ENCODE peak calls at places on chromosomes 2 and 18, in five cellular contexts. One of them, this sample, is unnamed.

GRCh38 chr2:62046141-62046540 is 140.7 kb downstream of the COMMD1 start:
- DNase-seq in HepG2: no peak
- DNase-seq in K562: no peak
- DNase-seq in SK-N-SH: no peak
- DNase-seq in GM12878: no peak
- DNase-seq in this sample: no peak

GRCh38 chr2:167133614-167134013 is 245.3 kb downstream of the XIRP2 start:
- DNase-seq in K562: no peak
- DNase-seq in SK-N-SH: no peak
- DNase-seq in GM12878: no peak
- DNase-seq in HepG2: no peak
- DNase-seq in this sample: no peak

GRCh38 chr2:128783896-128784295 is 465.2 kb upstream of the HS6ST1 start:
- DNase-seq in HepG2: no peak
- DNase-seq in K562: no peak
- DNase-seq in GM12878: no peak
- DNase-seq in SK-N-SH: no peak
- DNase-seq in this sample: no peak

GRCh38 chr2:8659092-8659734 is 22.6 kb upstream of the ID2 start:
- DNase-seq in HepG2: peak; percentile 69
- DNase-seq in SK-N-SH: peak; percentile 52
- DNase-seq in GM12878: no peak
- DNase-seq in K562: no peak
- DNase-seq in this sample: no peak

GRCh38 chr2:44479127-44479887 is 117.6 kb downstream of the CAMKMT start:
- DNase-seq in K562: peak; percentile 64
- DNase-seq in HepG2: peak; percentile 89
- DNase-seq in GM12878: peak; percentile 61
- DNase-seq in SK-N-SH: peak; percentile 81
- DNase-seq in this sample: peak; percentile 91

GRCh38 chr2:111117666-111118454 is 2.9 kb upstream of the BCL2L11 start:
- DNase-seq in GM12878: no peak
- DNase-seq in K562: no peak
- DNase-seq in SK-N-SH: no peak
- DNase-seq in HepG2: no peak
- DNase-seq in this sample: peak; percentile 35

GRCh38 chr2:105725388-105725787 is 19.3 kb upstream of the NCK2 start:
- DNase-seq in K562: no peak
- DNase-seq in SK-N-SH: no peak
- DNase-seq in HepG2: no peak
- DNase-seq in GM12878: no peak
- DNase-seq in this sample: no peak

GRCh38 chr2:2639251-2640139 is 308.4 kb upstream of the MYT1L start:
- DNase-seq in GM12878: no peak
- DNase-seq in HepG2: no peak
- DNase-seq in K562: no peak
- DNase-seq in SK-N-SH: peak; percentile 19
- DNase-seq in this sample: no peak

GRCh38 chr2:172434821-172435607 is 7.6 kb downstream of the ITGA6 start:
- DNase-seq in SK-N-SH: no peak
- DNase-seq in HepG2: no peak
- DNase-seq in K562: no peak
- DNase-seq in GM12878: no peak
- DNase-seq in this sample: no peak

GRCh38 chr2:151878655-151879563 is 50.7 kb upstream of the ARL5A start:
- DNase-seq in SK-N-SH: no peak
- DNase-seq in GM12878: no peak
- DNase-seq in HepG2: peak; percentile 83
- DNase-seq in K562: no peak
- DNase-seq in this sample: no peak

GRCh38 chr2:231056453-231057416 is at the start of gene PSMD1:
- DNase-seq in K562: peak; percentile 85
- DNase-seq in HepG2: peak; percentile 91
- DNase-seq in SK-N-SH: peak; percentile 97
- DNase-seq in GM12878: peak; percentile 80
- DNase-seq in this sample: peak; percentile 95

GRCh38 chr18:48022531-48023330 is 92.3 kb upstream of the SMAD2 start:
- DNase-seq in SK-N-SH: peak; percentile 58
- DNase-seq in GM12878: peak; percentile 12
- DNase-seq in HepG2: peak; percentile 59
- DNase-seq in K562: peak; percentile 53
- DNase-seq in this sample: peak; percentile 68

GRCh38 chr2:8976419-8976818 is 27.1 kb downstream of the MBOAT2 start:
- DNase-seq in GM12878: no peak
- DNase-seq in HepG2: no peak
- DNase-seq in SK-N-SH: peak; percentile 61
- DNase-seq in K562: no peak
- DNase-seq in this sample: no peak

GRCh38 chr18:9707381-9708056 is 582 bp upstream of the RAB31 start:
- DNase-seq in K562: no peak
- DNase-seq in HepG2: no peak
- DNase-seq in GM12878: no peak
- DNase-seq in SK-N-SH: no peak
- DNase-seq in this sample: no peak

GRCh38 chr18:76432274-76432755 is 62.7 kb downstream of the ZNF516 start:
- DNase-seq in SK-N-SH: no peak
- DNase-seq in GM12878: no peak
- DNase-seq in K562: no peak
- DNase-seq in HepG2: no peak
- DNase-seq in this sample: no peak

GRCh38 chr2:46942891-46943626 is 27.5 kb upstream of the MCFD2 start:
- DNase-seq in HepG2: no peak
- DNase-seq in K562: no peak
- DNase-seq in SK-N-SH: no peak
- DNase-seq in GM12878: no peak
- DNase-seq in this sample: no peak

GRCh38 chr2:166539340-166540162 is 45.5 kb upstream of the SCN7A start:
- DNase-seq in K562: peak; percentile 51
- DNase-seq in GM12878: peak; percentile 12
- DNase-seq in HepG2: peak; percentile 64
- DNase-seq in SK-N-SH: peak; percentile 39
- DNase-seq in this sample: peak; percentile 62

GRCh38 chr18:50284226-50284885 is 3.0 kb upstream of the MBD1 start:
- DNase-seq in GM12878: no peak
- DNase-seq in SK-N-SH: no peak
- DNase-seq in HepG2: no peak
- DNase-seq in K562: no peak
- DNase-seq in this sample: no peak

GRCh38 chr18:79123948-79124347 is 54.8 kb downstream of the ATP9B start:
- DNase-seq in GM12878: no peak
- DNase-seq in K562: no peak
- DNase-seq in HepG2: no peak
- DNase-seq in SK-N-SH: no peak
- DNase-seq in this sample: no peak

GRCh38 chr2:216064014-216064630 is 17.5 kb downstream of the PECR start:
- DNase-seq in K562: no peak
- DNase-seq in GM12878: no peak
- DNase-seq in HepG2: no peak
- DNase-seq in SK-N-SH: no peak
- DNase-seq in this sample: no peak

GRCh38 chr2:97724073-97724410 is 10.7 kb downstream of the ZAP70 start:
- DNase-seq in GM12878: no peak
- DNase-seq in K562: no peak
- DNase-seq in HepG2: no peak
- DNase-seq in SK-N-SH: no peak
- DNase-seq in this sample: no peak

GRCh38 chr18:12307251-12307736 is 747 bp upstream of the TUBB6 start:
- DNase-seq in K562: no peak
- DNase-seq in SK-N-SH: peak; percentile 50
- DNase-seq in GM12878: no peak
- DNase-seq in HepG2: no peak
- DNase-seq in this sample: no peak

GRCh38 chr2:105404736-105405135 is 5.9 kb upstream of the FHL2 start:
- DNase-seq in HepG2: no peak
- DNase-seq in K562: no peak
- DNase-seq in SK-N-SH: no peak
- DNase-seq in GM12878: no peak
- DNase-seq in this sample: no peak

GRCh38 chr2:162025121-162025911 is 48.7 kb downstream of the DPP4 start:
- DNase-seq in K562: no peak
- DNase-seq in SK-N-SH: no peak
- DNase-seq in GM12878: no peak
- DNase-seq in HepG2: no peak
- DNase-seq in this sample: no peak

GRCh38 chr2:197454923-197455322 is 1.6 kb downstream of the COQ10B start:
- DNase-seq in SK-N-SH: no peak
- DNase-seq in GM12878: no peak
- DNase-seq in HepG2: no peak
- DNase-seq in K562: no peak
- DNase-seq in this sample: no peak

GRCh38 chr2:197455428-197455827 is 2.1 kb downstream of the COQ10B start:
- DNase-seq in K562: no peak
- DNase-seq in GM12878: no peak
- DNase-seq in SK-N-SH: no peak
- DNase-seq in HepG2: no peak
- DNase-seq in this sample: no peak

GRCh38 chr2:197453914-197454398 is 604 bp downstream of the COQ10B start:
- DNase-seq in K562: peak; percentile 28
- DNase-seq in SK-N-SH: no peak
- DNase-seq in GM12878: peak; percentile 38
- DNase-seq in HepG2: peak; percentile 92
- DNase-seq in this sample: peak; percentile 53

GRCh38 chr2:197452754-197453122 is 614 bp upstream of the COQ10B start:
- DNase-seq in SK-N-SH: no peak
- DNase-seq in K562: no peak
- DNase-seq in GM12878: no peak
- DNase-seq in HepG2: no peak
- DNase-seq in this sample: no peak

GRCh38 chr2:197453123-197453913 is at the start of gene COQ10B:
- DNase-seq in HepG2: peak; percentile 100
- DNase-seq in GM12878: peak; percentile 99
- DNase-seq in K562: peak; percentile 91
- DNase-seq in SK-N-SH: peak; percentile 95
- DNase-seq in this sample: peak; percentile 100
- TF ChIP-seq EP300 in HepG2: peak; percentile 37
- TF ChIP-seq EP300 in GM12878: peak; percentile 28
- TF ChIP-seq EP300 in K562: peak; percentile 30
- TF ChIP-seq EP300 in SK-N-SH: no peak
- TF ChIP-seq EP300 in this sample: no peak

GRCh38 chr2:171330155-171330956 is 103.4 kb downstream of the METTL8 start:
- DNase-seq in GM12878: no peak
- DNase-seq in SK-N-SH: no peak
- DNase-seq in HepG2: no peak
- DNase-seq in K562: no peak
- DNase-seq in this sample: no peak

GRCh38 chr2:171325886-171326585 is 107.8 kb downstream of the METTL8 start:
- DNase-seq in K562: no peak
- DNase-seq in HepG2: no peak
- DNase-seq in SK-N-SH: no peak
- DNase-seq in GM12878: no peak
- DNase-seq in this sample: no peak

GRCh38 chr2:171323971-171324528 is 109.7 kb downstream of the METTL8 start:
- DNase-seq in K562: no peak
- DNase-seq in HepG2: peak; percentile 85
- DNase-seq in SK-N-SH: no peak
- DNase-seq in GM12878: no peak
- DNase-seq in this sample: no peak

DNA sequence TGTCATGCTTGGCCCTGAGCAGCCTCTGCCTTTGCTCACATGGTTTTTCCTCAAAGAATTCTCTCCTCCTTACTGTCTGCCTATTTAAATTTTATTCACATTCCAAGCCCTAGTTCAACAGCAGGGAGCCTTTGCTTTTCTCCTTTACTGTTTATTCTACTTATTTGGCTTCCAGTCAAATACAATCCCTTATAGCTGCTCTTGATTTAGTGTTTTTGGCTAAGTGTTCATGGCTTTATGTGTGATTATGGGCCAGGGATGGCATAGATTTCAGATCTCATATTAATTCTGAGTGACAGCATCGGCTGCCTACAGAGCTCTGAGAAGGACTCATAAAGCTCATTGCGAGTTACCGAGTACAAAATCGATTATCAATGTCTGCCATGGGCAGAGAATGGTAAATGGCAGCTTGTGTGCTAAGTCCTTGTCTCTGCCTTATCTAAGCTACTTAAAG is 106.7 kb downstream of the METTL8 start:
- DNase-seq in SK-N-SH: no peak
- DNase-seq in K562: no peak
- DNase-seq in HepG2: no peak
- DNase-seq in GM12878: no peak
- DNase-seq in this sample: no peak
- H3K4me1 ChIP-seq in SK-N-SH: no peaks in the 10 kb centered on the region
- H3K4me1 ChIP-seq in K562: no peaks in the 10 kb centered on the region
- H3K4me1 ChIP-seq in HepG2: peaks cover 13% of the 10 kb centered on the region
- H3K4me1 ChIP-seq in GM12878: peaks cover 47% of the 10 kb centered on the region
- H3K4me1 ChIP-seq in this sample: no peaks in the 10 kb centered on the region

GRCh38 chr18:43115076-43116035 is at the start of gene RIT2:
- DNase-seq in GM12878: no peak
- DNase-seq in K562: no peak
- DNase-seq in HepG2: no peak
- DNase-seq in SK-N-SH: peak; percentile 27
- DNase-seq in this sample: no peak
- TF ChIP-seq REST in GM12878: no peak
- TF ChIP-seq REST in K562: no peak
- TF ChIP-seq REST in HepG2: no peak
- TF ChIP-seq REST in SK-N-SH: no peak
- TF ChIP-seq REST in this sample: no peak

GRCh38 chr2:109410021-109410815 is 203.5 kb downstream of the SEPTIN10 start:
- DNase-seq in SK-N-SH: no peak
- DNase-seq in K562: no peak
- DNase-seq in GM12878: no peak
- DNase-seq in HepG2: no peak
- DNase-seq in this sample: no peak
- TF ChIP-seq EP300 in SK-N-SH: no peak
- TF ChIP-seq EP300 in K562: no peak
- TF ChIP-seq EP300 in GM12878: no peak
- TF ChIP-seq EP300 in HepG2: no peak
- TF ChIP-seq EP300 in this sample: no peak

GRCh38 chr2:99404039-99404799 is 67.0 kb downstream of the EIF5B start:
- DNase-seq in HepG2: no peak
- DNase-seq in GM12878: no peak
- DNase-seq in K562: no peak
- DNase-seq in SK-N-SH: no peak
- DNase-seq in this sample: no peak

GRCh38 chr2:99403524-99403923 is 66.3 kb downstream of the EIF5B start:
- DNase-seq in GM12878: no peak
- DNase-seq in K562: no peak
- DNase-seq in HepG2: peak; percentile 88
- DNase-seq in SK-N-SH: no peak
- DNase-seq in this sample: peak; percentile 3

GRCh38 chr2:99399795-99400194 is 62.6 kb downstream of the EIF5B start:
- DNase-seq in K562: no peak
- DNase-seq in SK-N-SH: no peak
- DNase-seq in GM12878: no peak
- DNase-seq in HepG2: no peak
- DNase-seq in this sample: no peak

GRCh38 chr2:99403084-99403483 is 65.9 kb downstream of the EIF5B start:
- DNase-seq in HepG2: peak; percentile 23
- DNase-seq in SK-N-SH: no peak
- DNase-seq in GM12878: no peak
- DNase-seq in K562: no peak
- DNase-seq in this sample: no peak

GRCh38 chr2:99401841-99402240 is 64.7 kb downstream of the EIF5B start:
- DNase-seq in HepG2: no peak
- DNase-seq in GM12878: no peak
- DNase-seq in K562: no peak
- DNase-seq in SK-N-SH: no peak
- DNase-seq in this sample: no peak
- H3K4me1 ChIP-seq in HepG2: peaks cover 30% of the 10 kb centered on the region
- H3K4me1 ChIP-seq in GM12878: no peaks in the 10 kb centered on the region
- H3K4me1 ChIP-seq in K562: no peaks in the 10 kb centered on the region
- H3K4me1 ChIP-seq in SK-N-SH: peaks cover 32% of the 10 kb centered on the region
- H3K4me1 ChIP-seq in this sample: peaks cover 9% of the 10 kb centered on the region

This sample was measured in A549.